ENCODE peak calls at places on chromosomes 16 and 17, in six cellular contexts. U, O, F, K, T and D are unnamed samples.

GRCh38 chr16:30656974-30657865 is 1.0 kb upstream of the FBRS start:
- DNase-seq in U (no peak), O (peak), F (no peak), K (no peak), T (no peak), D (no peak)

GRCh38 chr17:64009571-64010402 is 10.6 kb downstream of the ICAM2 start:
- DNase-seq in U (no peak), O (peak), F (no peak), K (peak), T (no peak), D (no peak)

GRCh38 chr16:65909310-65910050 is 457.0 kb upstream of the CDH5 start:
- DNase-seq in U (no peak), O (no peak), F (no peak), K (no peak), T (no peak), D (no peak)

GRCh38 chr16:83581082-83581481 is 226.7 kb upstream of the HSBP1 start:
- DNase-seq in U (no peak), O (no peak), F (no peak), K (no peak), T (no peak), D (no peak)

GRCh38 chr17:61749823-61750404 is 113.4 kb downstream of the BRIP1 start:
- DNase-seq in U (no peak), O (no peak), F (no peak), K (no peak), T (no peak), D (no peak)

GRCh38 chr16:30953511-30954124 is 3.9 kb upstream of the SETD1A start:
- DNase-seq in U (peak), O (peak), F (peak), K (peak), T (peak), D (peak)

GRCh38 chr16:2663553-2664521 is 18.5 kb upstream of the KCTD5 start:
- DNase-seq in U (no peak), O (no peak), F (no peak), K (no peak), T (no peak), D (no peak)

GRCh38 chr16:30680326-30680725 is 18.6 kb upstream of the SRCAP start:
- DNase-seq in U (no peak), O (no peak), F (no peak), K (no peak), T (no peak), D (no peak)

GRCh38 chr16:87878704-87879103 is 9.4 kb upstream of the SLC7A5 start:
- DNase-seq in U (no peak), O (no peak), F (no peak), K (no peak), T (no peak), D (no peak)

GRCh38 chr16:49468611-49469322 is 95.2 kb downstream of the C16orf78 start:
- DNase-seq in U (no peak), O (peak), F (no peak), K (peak), T (no peak), D (peak)

GRCh38 chr17:61495161-61495857 is 43.1 kb downstream of the TBX4 start:
- DNase-seq in U (no peak), O (peak), F (no peak), K (no peak), T (no peak), D (no peak)

GRCh38 chr17:76272541-76273434 is 7.6 kb downstream of the UBALD2 start:
- DNase-seq in U (peak), O (no peak), F (no peak), K (no peak), T (no peak), D (no peak)

GRCh38 chr17:688100-688989 is 26.3 kb downstream of the VPS53 start:
- DNase-seq in U (no peak), O (no peak), F (no peak), K (no peak), T (no peak), D (no peak)

GRCh38 chr17:63189930-63190329 is 223.9 kb downstream of the TANC2 start:
- DNase-seq in U (no peak), O (no peak), F (no peak), K (no peak), T (no peak), D (no peak)

GRCh38 chr16:86573215-86573614 is 5.1 kb upstream of the FOXL1 start:
- DNase-seq in U (no peak), O (no peak), F (no peak), K (peak), T (no peak), D (no peak)

GRCh38 chr16:89409161-89409711 is 81.1 kb downstream of the ANKRD11 start:
- DNase-seq in U (no peak), O (no peak), F (peak), K (no peak), T (no peak), D (no peak)

GRCh38 chr16:90009172-90009899 is 9.9 kb downstream of the DBNDD1 start:
- DNase-seq in U (no peak), O (no peak), F (no peak), K (no peak), T (no peak), D (no peak)

GRCh38 chr16:77430360-77430759 is 4.5 kb downstream of the ADAMTS18 start:
- DNase-seq in U (no peak), O (no peak), F (no peak), K (no peak), T (no peak), D (no peak)

GRCh38 chr17:33328129-33328528 is 35.0 kb upstream of the ASIC2 start:
- DNase-seq in U (no peak), O (peak), F (no peak), K (peak), T (no peak), D (no peak)

GRCh38 chr16:31064882-31065461 is 9.1 kb downstream of the ZNF668 start:
- DNase-seq in U (peak), O (peak), F (no peak), K (no peak), T (peak), D (no peak)

GRCh38 chr17:50181155-50181554 is 15.3 kb downstream of the SGCA start:
- DNase-seq in U (peak), O (no peak), F (no peak), K (no peak), T (no peak), D (no peak)

GRCh38 chr17:7444682-7445010 is 215 bp upstream of the CHRNB1 start:
- DNase-seq in U (no peak), O (no peak), F (no peak), K (no peak), T (no peak), D (no peak)

GRCh38 chr16:65959978-65960377 is 406.5 kb upstream of the CDH5 start:
- DNase-seq in U (no peak), O (no peak), F (no peak), K (no peak), T (no peak), D (no peak)

GRCh38 chr17:56681561-56682266 is 88.2 kb downstream of the NOG start:
- DNase-seq in U (no peak), O (no peak), F (no peak), K (no peak), T (no peak), D (no peak)

GRCh38 chr17:41734139-41734948 is at the start of gene HAP1:
- DNase-seq in U (no peak), O (no peak), F (no peak), K (peak), T (no peak), D (peak)

GRCh38 chr17:41528959-41529353 is 848 bp upstream of the KRT19 start:
- DNase-seq in U (no peak), O (no peak), F (no peak), K (no peak), T (no peak), D (peak)

GRCh38 chr16:50498756-50499155 is 49.4 kb upstream of the NKD1 start:
- DNase-seq in U (no peak), O (no peak), F (no peak), K (no peak), T (no peak), D (no peak)

GRCh38 chr16:12837344-12837743 is 33.7 kb upstream of the CPPED1 start:
- DNase-seq in U (no peak), O (no peak), F (no peak), K (no peak), T (no peak), D (no peak)

GRCh38 chr17:37239690-37240344 is 136.0 kb upstream of the C17orf78 start:
- DNase-seq in U (no peak), O (no peak), F (no peak), K (no peak), T (no peak), D (no peak)

GRCh38 chr17:44007346-44008204 is 3.2 kb downstream of the NAGS start:
- DNase-seq in U (no peak), O (peak), F (no peak), K (peak), T (no peak), D (no peak)

GRCh38 chr16:48607056-48607825 is 2.7 kb downstream of the N4BP1 start:
- DNase-seq in U (no peak), O (no peak), F (no peak), K (no peak), T (no peak), D (peak)

GRCh38 chr17:1413281-1413791 is 13.3 kb upstream of the YWHAE start:
- DNase-seq in U (peak), O (peak), F (no peak), K (no peak), T (peak), D (peak)

GRCh38 chr17:42979511-42980273 is at the start of gene PTGES3L:
- DNase-seq in U (peak), O (peak), F (peak), K (peak), T (no peak), D (no peak)

GRCh38 chr16:20175358-20175757 is 101.7 kb upstream of the GPR139 start:
- DNase-seq in U (no peak), O (no peak), F (no peak), K (no peak), T (no peak), D (no peak)

GRCh38 chr17:18004901-18005305 is 32.2 kb downstream of the DRC3 start:
- DNase-seq in U (no peak), O (no peak), F (no peak), K (peak), T (no peak), D (no peak)

GRCh38 chr16:1991135-1991551 is 1.4 kb downstream of the SYNGR3 start:
- DNase-seq in U (no peak), O (no peak), F (peak), K (peak), T (no peak), D (peak)

GRCh38 chr17:1554751-1555617 is 7.6 kb downstream of the PITPNA start:
- DNase-seq in U (no peak), O (peak), F (no peak), K (no peak), T (no peak), D (no peak)

GRCh38 chr16:9047689-9048301 is 43.6 kb upstream of the HAPSTR1 start:
- DNase-seq in U (peak), O (peak), F (no peak), K (peak), T (peak), D (peak)

DNA sequence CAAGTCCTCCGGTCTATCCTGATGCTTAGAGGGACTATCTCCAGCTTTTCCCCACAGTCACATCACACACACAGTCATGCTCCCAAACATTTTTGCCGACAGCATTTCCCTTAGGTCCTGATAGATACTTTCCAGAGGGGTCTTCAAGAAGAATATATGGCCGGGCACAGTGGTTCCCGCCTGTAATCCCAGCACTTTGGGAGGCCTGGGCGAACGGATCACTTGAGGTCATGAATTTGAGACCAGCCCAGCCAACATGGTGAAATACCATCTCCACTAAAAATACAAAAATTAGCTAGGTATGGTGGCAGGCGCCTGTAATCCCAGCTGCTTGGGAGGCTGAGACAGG is 4.3 kb upstream of the GIP start:
- DNase-seq in U (no peak), O (no peak), F (no peak), K (no peak), T (no peak), D (no peak)
- H3K27ac ChIP-seq in U (no peak), O (no peak), F (peak), K (no peak), T (no peak), D (no peak)

GRCh38 chr16:24635900-24636610 is 93.4 kb upstream of the TNRC6A start:
- DNase-seq in U (peak), O (peak), F (no peak), K (no peak), T (peak), D (peak)
- H3K27ac ChIP-seq in U (no peak), O (no peak), F (no peak), K (no peak), T (peak), D (no peak)

GRCh38 chr17:40460585-40460975 is 17.3 kb downstream of the IGFBP4 start:
- DNase-seq in U (no peak), O (no peak), F (no peak), K (no peak), T (no peak), D (no peak)

GRCh38 chr17:40459646-40460584 is 16.7 kb downstream of the IGFBP4 start:
- DNase-seq in U (no peak), O (peak), F (no peak), K (no peak), T (no peak), D (no peak)

GRCh38 chr17:40461774-40462342 is 18.6 kb downstream of the IGFBP4 start:
- DNase-seq in U (no peak), O (peak), F (no peak), K (no peak), T (no peak), D (no peak)

GRCh38 chr17:40462343-40463121 is 19.3 kb downstream of the IGFBP4 start:
- DNase-seq in U (no peak), O (peak), F (no peak), K (no peak), T (no peak), D (no peak)

DNA sequence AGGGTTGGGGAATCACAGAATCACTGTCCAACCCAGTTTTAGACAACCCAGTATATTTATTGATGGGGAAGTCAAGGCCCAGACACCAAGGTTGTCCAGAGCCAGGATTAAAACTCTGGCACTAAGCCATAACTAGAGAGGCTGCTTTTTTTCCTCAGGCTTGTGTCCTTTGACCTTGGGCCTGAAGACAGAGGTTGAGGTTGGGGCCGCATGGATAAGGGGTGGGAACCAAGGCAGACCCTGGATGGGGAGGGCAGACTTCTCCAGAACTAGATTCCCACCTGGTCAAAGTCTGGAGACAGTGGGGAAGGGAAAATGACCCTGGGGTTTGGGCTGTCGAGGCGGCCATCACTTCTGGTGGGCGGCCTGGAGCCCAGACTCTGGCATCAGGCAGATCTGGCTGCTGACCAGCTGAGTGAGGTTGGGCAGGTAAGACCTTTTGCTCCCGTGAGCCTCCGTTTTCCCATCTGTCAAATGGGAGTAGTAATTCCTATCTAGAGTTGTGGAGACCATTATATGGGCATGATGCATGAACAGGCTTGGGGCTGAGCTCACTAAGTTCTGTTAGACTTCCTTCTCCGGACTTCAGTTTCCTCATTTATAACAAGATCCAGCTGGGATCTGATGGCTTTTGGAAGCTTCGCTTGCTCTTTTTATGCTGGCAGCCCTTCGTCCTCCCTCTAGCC is 17.9 kb downstream of the IGFBP4 start:
- DNase-seq in U (no peak), O (peak), F (no peak), K (no peak), T (no peak), D (no peak)
- H3K27ac ChIP-seq in U (peak), O (no peak), F (no peak), K (no peak), T (peak), D (peak)

GRCh38 chr16:24989417-24989978 is 25.7 kb downstream of the ARHGAP17 start:
- DNase-seq in U (no peak), O (no peak), F (no peak), K (no peak), T (no peak), D (no peak)

GRCh38 chr16:24992696-24993095 is 22.5 kb downstream of the ARHGAP17 start:
- DNase-seq in U (no peak), O (no peak), F (no peak), K (no peak), T (no peak), D (no peak)

GRCh38 chr16:24991349-24991748 is 23.8 kb downstream of the ARHGAP17 start:
- DNase-seq in U (no peak), O (no peak), F (no peak), K (no peak), T (no peak), D (no peak)

GRCh38 chr16:24988593-24989338 is 26.4 kb downstream of the ARHGAP17 start:
- DNase-seq in U (no peak), O (peak), F (no peak), K (no peak), T (no peak), D (peak)

DNA sequence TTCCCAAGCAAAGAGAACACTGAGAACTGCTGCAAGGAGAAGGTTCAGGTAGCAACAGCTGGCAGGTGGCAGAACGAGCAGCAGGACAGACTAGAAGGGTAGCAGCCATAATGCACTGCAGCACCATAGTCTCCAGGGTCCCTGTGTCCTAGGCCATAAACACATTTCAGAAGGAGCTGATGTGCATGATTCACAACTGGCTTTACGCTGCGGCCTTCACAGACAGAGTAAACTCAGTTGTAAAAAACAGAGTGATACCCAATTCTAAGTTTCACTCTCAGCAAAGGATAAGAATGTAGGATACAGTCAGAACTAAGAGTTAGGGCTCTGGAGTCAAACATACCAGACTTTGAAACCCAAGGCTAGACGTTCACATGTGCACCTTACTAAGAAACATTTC is 24.4 kb downstream of the ARHGAP17 start:
- DNase-seq in U (no peak), O (no peak), F (no peak), K (no peak), T (no peak), D (no peak)
- H3K27ac ChIP-seq in U (peak), O (peak), F (no peak), K (no peak), T (peak), D (peak)